ENCODE peak calls at places on chromosomes 13 and 19, in eight cellular contexts. U is suprapubic skin, X is endothelial cell of umbilical vein, Z is aorta, D is adipocyte, W is tibial nerve, I is body of pancreas, J is mucosa of descending colon. M is an unnamed sample. For H3K9me3, the result is how much of the 10 kb centered on the place peaks cover.

GRCh38 chr13:93305886-93306285 is 79.3 kb downstream of the GPC6 start:
- DNase-seq in Z (no peak), X (no peak), D (peak), J (no peak), I (no peak), U (no peak), W (no peak), M (no peak)

GRCh38 chr13:25018729-25019115 is 77.2 kb upstream of the PABPC3 start:
- DNase-seq in U (no peak), X (no peak), Z (no peak), D (no peak), I (no peak), J (peak), W (no peak), M (no peak)

GRCh38 chr13:111925146-111925875 is 141.6 kb upstream of the SOX1 start:
- DNase-seq in J (no peak), U (no peak), D (no peak), X (no peak), I (no peak), Z (no peak), W (no peak), M (no peak)

GRCh38 chr19:56217039-56217949 is 15.2 kb downstream of the ZSCAN5C start:
- DNase-seq in I (no peak), U (no peak), D (peak), Z (no peak), W (no peak), J (no peak), X (peak), M (no peak)

GRCh38 chr13:60230593-60230992 is 66.9 kb upstream of the DIAPH3 start:
- DNase-seq in J (no peak), D (peak), I (no peak), U (no peak), X (no peak), Z (no peak), W (no peak), M (no peak)

GRCh38 chr13:97448503-97449251 is 14.7 kb downstream of the RAP2A start:
- DNase-seq in W (no peak), I (no peak), U (no peak), X (no peak), D (no peak), Z (no peak), J (no peak), M (no peak)

GRCh38 chr13:27541386-27541785 is 78.9 kb downstream of the LNX2 start:
- DNase-seq in W (no peak), U (no peak), X (no peak), J (no peak), I (no peak), Z (no peak), D (peak), M (no peak)

GRCh38 chr13:31950121-31950810 is 81.3 kb upstream of the FRY start:
- DNase-seq in X (no peak), Z (no peak), J (no peak), W (no peak), I (peak), U (no peak), D (no peak), M (no peak)

GRCh38 chr19:47512948-47513319 is 1.9 kb downstream of the NAPA start:
- DNase-seq in X (no peak), U (no peak), J (no peak), W (no peak), Z (no peak), I (no peak), D (no peak), M (no peak)

GRCh38 chr13:21871919-21872318 is 201.0 kb downstream of the FGF9 start:
- DNase-seq in D (no peak), J (no peak), X (no peak), I (no peak), Z (no peak), W (no peak), U (no peak), M (no peak)

GRCh38 chr13:20610006-20610405 is 43.0 kb downstream of the IFT88 start:
- DNase-seq in W (no peak), Z (no peak), D (peak), J (no peak), I (no peak), X (peak), U (no peak), M (no peak)

GRCh38 chr13:52707375-52707774 is 32.2 kb downstream of the CNMD start:
- DNase-seq in W (no peak), I (no peak), Z (no peak), J (no peak), D (no peak), X (no peak), U (no peak), M (no peak)

GRCh38 chr19:44738603-44739585 is 9.6 kb upstream of the BCL3 start:
- DNase-seq in W (no peak), I (peak), X (no peak), Z (no peak), D (no peak), J (peak), U (no peak), M (no peak)

GRCh38 chr19:13727798-13728197 is 36.5 kb upstream of the MRI1 start:
- DNase-seq in I (no peak), J (no peak), D (no peak), U (no peak), W (peak), X (no peak), Z (no peak), M (no peak)

GRCh38 chr13:109126973-109127615 is 497.7 kb downstream of the MYO16 start:
- DNase-seq in X (no peak), I (no peak), W (no peak), Z (no peak), U (no peak), D (no peak), J (no peak), M (no peak)

GRCh38 chr13:76129305-76130040 is 493.3 kb downstream of the LMO7 start:
- DNase-seq in Z (no peak), X (no peak), U (no peak), W (no peak), I (no peak), D (peak), J (no peak), M (no peak)

GRCh38 chr19:18846862-18847515 is 15.2 kb downstream of the UPF1 start:
- DNase-seq in I (peak), X (peak), U (peak), W (peak), D (peak), Z (peak), J (peak), M (peak)

GRCh38 chr13:20704459-20705069 is 1.1 kb downstream of the IL17D start:
- DNase-seq in X (no peak), W (no peak), Z (no peak), D (no peak), J (no peak), U (no peak), I (no peak), M (no peak)

GRCh38 chr13:24050292-24050711 is 110.2 kb upstream of the SPATA13 start:
- DNase-seq in X (no peak), D (peak), I (peak), U (no peak), J (peak), W (no peak), Z (no peak), M (no peak)

GRCh38 chr13:30334663-30335386 is 27.5 kb upstream of the KATNAL1 start:
- DNase-seq in Z (no peak), J (peak), W (no peak), X (peak), D (peak), U (no peak), I (peak), M (no peak)

GRCh38 chr13:30002577-30002976 is 152.2 kb upstream of the UBL3 start:
- DNase-seq in X (no peak), I (no peak), D (peak), U (no peak), Z (no peak), W (no peak), J (no peak), M (no peak)

GRCh38 chr19:38989066-38989605 is 13.6 kb upstream of the FBXO17 start:
- DNase-seq in W (no peak), X (no peak), I (peak), U (no peak), Z (no peak), J (no peak), D (peak), M (no peak)

GRCh38 chr19:16012552-16012951 is 63.7 kb upstream of the TPM4 start:
- DNase-seq in W (no peak), J (no peak), Z (no peak), I (no peak), D (no peak), X (no peak), U (no peak), M (no peak)

GRCh38 chr19:33469171-33470039 is 52.2 kb downstream of the PEPD start:
- DNase-seq in J (no peak), X (no peak), W (no peak), Z (peak), U (no peak), D (no peak), I (no peak), M (no peak)

GRCh38 chr19:35178701-35179100 is 24.2 kb downstream of the FXYD5 start:
- DNase-seq in X (no peak), I (no peak), W (peak), U (no peak), D (no peak), J (no peak), Z (no peak), M (no peak)

GRCh38 chr19:3932931-3933810 is at the start of gene NMRK2:
- DNase-seq in D (no peak), X (no peak), U (no peak), J (no peak), Z (no peak), W (no peak), I (no peak), M (no peak)

GRCh38 chr13:101917833-101918755 is 465.6 kb downstream of the ITGBL1 start:
- DNase-seq in D (no peak), J (no peak), Z (peak), I (peak), X (no peak), U (no peak), W (no peak), M (no peak)

GRCh38 chr19:33085570-33086128 is 4.7 kb downstream of the GPATCH1 start:
- DNase-seq in D (no peak), U (no peak), I (no peak), J (no peak), W (no peak), X (no peak), Z (no peak), M (no peak)

GRCh38 chr13:22403144-22403543 is 732.3 kb downstream of the FGF9 start:
- DNase-seq in U (no peak), D (no peak), Z (no peak), I (no peak), J (no peak), W (no peak), X (no peak), M (no peak)

GRCh38 chr13:24341439-24341838 is 32.1 kb downstream of the C1QTNF9 start:
- DNase-seq in I (no peak), J (no peak), W (no peak), Z (no peak), U (no peak), X (no peak), D (no peak), M (no peak)

GRCh38 chr19:8371011-8371804 is 7.3 kb downstream of the ANGPTL4 start:
- DNase-seq in J (no peak), Z (no peak), U (no peak), I (no peak), D (no peak), W (no peak), X (no peak), M (no peak)

DNA sequence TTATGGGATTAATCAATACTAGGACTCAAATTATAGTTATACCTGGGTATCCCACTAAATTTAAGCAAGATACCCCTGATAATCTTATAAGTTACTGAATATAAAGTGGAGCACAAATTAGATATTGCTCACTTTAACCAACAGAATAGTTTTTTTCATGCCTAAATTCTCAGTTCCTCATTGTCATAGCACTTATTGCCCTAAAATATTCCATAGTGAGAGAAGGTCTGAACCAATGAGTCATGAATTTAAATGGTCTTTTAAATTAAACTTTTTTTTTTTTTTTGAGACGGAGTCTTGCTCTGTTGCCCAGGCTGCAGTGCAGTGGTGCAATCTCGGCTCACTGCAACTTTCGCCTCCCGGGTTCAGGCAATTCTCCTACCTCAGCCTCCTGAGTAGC is 42.4 kb downstream of the ZNF136 start:
- DNase-seq in D (no peak), I (no peak), Z (no peak), W (no peak), X (no peak), U (no peak), J (no peak), M (no peak)
- H3K9me3 ChIP-seq in D (half or more), I (under half), Z (under half), W (under half), X (under half), U (under half), J (under half), M (under half)

GRCh38 chr19:1678073-1678472 is 25.7 kb upstream of the TCF3 start:
- DNase-seq in J (no peak), D (no peak), Z (no peak), W (no peak), I (no peak), U (no peak), X (no peak), M (no peak)
- H3K9me3 ChIP-seq in J (under half), D (under half), Z (under half), W (under half), I (under half), U (under half), X (under half), M (under half)

DNA sequence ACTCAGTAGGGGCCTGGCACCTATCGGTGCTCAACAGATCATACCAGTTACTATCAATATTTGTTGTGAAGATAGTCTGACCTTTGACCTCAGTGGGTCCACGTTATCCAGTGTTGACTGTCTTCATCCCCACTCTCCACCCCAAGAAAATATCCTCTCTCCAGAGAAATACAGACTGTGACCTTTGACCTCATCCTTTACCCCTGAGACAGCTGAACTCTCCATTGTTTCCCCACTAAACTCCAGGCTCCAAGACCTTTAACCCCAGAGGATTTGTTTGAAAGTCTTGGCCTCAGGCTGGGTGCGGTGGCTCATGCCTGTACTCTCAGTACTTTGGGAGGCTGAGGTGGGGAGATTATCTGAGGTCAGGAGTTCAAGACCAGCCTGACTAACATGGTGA is 22.6 kb upstream of the PPP5C start:
- DNase-seq in W (no peak), X (no peak), D (no peak), J (no peak), I (no peak), Z (no peak), U (no peak), M (no peak)
- H3K9me3 ChIP-seq in W (under half), X (under half), D (under half), J (under half), I (under half), Z (under half), U (under half), M (under half)

GRCh38 chr19:53237114-53237777 is 17.4 kb downstream of the ZNF677 start:
- DNase-seq in Z (no peak), I (no peak), U (no peak), J (no peak), D (no peak), W (no peak), X (no peak), M (no peak)
- H3K9me3 ChIP-seq in Z (under half), I (half or more), U (half or more), J (half or more), D (half or more), W (under half), X (under half), M (under half)

GRCh38 chr13:64274481-64275217 is 2859.0 kb upstream of the PCDH20 start:
- DNase-seq in Z (no peak), D (no peak), X (peak), U (no peak), I (no peak), W (no peak), J (no peak), M (no peak)

GRCh38 chr13:64273780-64274179 is 2858.1 kb upstream of the PCDH20 start:
- DNase-seq in X (no peak), I (no peak), W (no peak), D (no peak), J (no peak), U (no peak), Z (no peak), M (no peak)

GRCh38 chr13:64278493-64278892 is 2862.8 kb upstream of the PCDH20 start:
- DNase-seq in W (no peak), X (peak), Z (no peak), D (peak), I (no peak), U (no peak), J (no peak), M (no peak)

GRCh38 chr13:64276232-64276631 is 2860.6 kb upstream of the PCDH20 start:
- DNase-seq in I (no peak), U (no peak), X (no peak), Z (no peak), W (no peak), D (no peak), J (no peak), M (no peak)

GRCh38 chr13:64277097-64277496 is 2861.4 kb upstream of the PCDH20 start:
- DNase-seq in W (no peak), U (no peak), Z (no peak), D (no peak), I (no peak), J (no peak), X (no peak), M (no peak)
- H3K9me3 ChIP-seq in W (under half), U (under half), Z (under half), D (under half), I (under half), J (half or more), X (under half), M (under half)

DNA sequence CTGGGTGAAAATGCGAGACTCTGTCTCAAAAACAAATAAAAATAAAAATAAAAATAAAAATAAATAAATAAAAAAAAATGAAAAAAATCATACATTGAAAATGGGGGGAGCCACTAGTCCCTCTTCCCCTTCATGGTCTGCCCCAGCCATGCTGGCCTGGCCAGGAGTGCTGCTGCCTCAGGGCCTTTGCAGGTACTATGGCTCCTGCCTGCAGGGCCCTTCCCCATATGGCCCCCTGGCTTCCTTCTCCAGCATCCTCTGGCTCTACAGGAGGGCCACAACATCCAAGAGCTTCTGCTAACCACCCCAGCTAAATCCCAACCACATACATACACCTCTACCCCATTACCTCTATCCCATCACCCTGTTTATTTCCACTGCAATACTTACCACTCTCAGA is 4.6 kb upstream of the ABHD17A start:
- DNase-seq in W (no peak), U (no peak), D (no peak), X (no peak), J (no peak), I (no peak), Z (no peak), M (no peak)
- H3K9me3 ChIP-seq in W (under half), U (under half), D (under half), X (under half), J (under half), I (under half), Z (under half), M (under half)